ENCODE peak calls at places on chromosomes 13 and 19, in six cellular contexts. V is activated T-helper 1 cell treated with anti-CD3 and anti-CD28 coated beads, Interleukin-2, amount 50 U/mL, for 16 hours; H is vagina; X is RPMI8226; S is GM12865; K is sigmoid colon. F is an unnamed sample.

GRCh38 chr19:18420931-18421330 is 1.7 kb downstream of the SSBP4 start:
- DNase-seq in V (no peak), S (no peak), K (no peak), X (no peak), H (no peak), F (no peak)

GRCh38 chr19:48135411-48135810 is 24.8 kb upstream of the PLA2G4C start:
- DNase-seq in V (no peak), K (no peak), X (no peak), H (no peak), S (peak), F (no peak)

GRCh38 chr19:48754950-48755645 is at the start of gene FGF21:
- DNase-seq in S (no peak), V (no peak), H (no peak), X (peak), K (no peak), F (no peak)

GRCh38 chr13:41581884-41582547 is 124.7 kb downstream of the RGCC start:
- DNase-seq in S (no peak), H (no peak), V (no peak), K (no peak), X (no peak), F (no peak)

GRCh38 chr13:21579754-21580316 is 24.1 kb downstream of the MICU2 start:
- DNase-seq in V (no peak), X (no peak), H (no peak), K (no peak), S (peak), F (no peak)

GRCh38 chr13:68713394-68713793 is 1394.2 kb upstream of the ATXN8OS start:
- DNase-seq in S (no peak), X (no peak), H (no peak), V (no peak), K (no peak), F (no peak)

GRCh38 chr13:111532111-111532510 is 211.7 kb downstream of the TEX29 start:
- DNase-seq in K (no peak), X (no peak), V (no peak), S (no peak), H (no peak), F (no peak)

GRCh38 chr19:36207605-36208252 is 6.7 kb downstream of the ZNF565 start:
- DNase-seq in X (no peak), K (no peak), H (no peak), S (peak), V (no peak), F (no peak)

GRCh38 chr19:35911173-35911572 is 3.1 kb upstream of the TYROBP start:
- DNase-seq in H (no peak), S (no peak), X (no peak), V (no peak), K (no peak), F (no peak)

GRCh38 chr13:59946924-59947323 is 216.8 kb downstream of the DIAPH3 start:
- DNase-seq in H (no peak), V (no peak), K (no peak), X (no peak), S (no peak), F (no peak)

GRCh38 chr19:33580026-33580644 is 41.6 kb upstream of the CHST8 start:
- DNase-seq in X (no peak), K (no peak), H (no peak), S (no peak), V (no peak), F (no peak)

GRCh38 chr19:15587663-15588062 is 27.4 kb upstream of the CYP4F8 start:
- DNase-seq in X (peak), S (no peak), H (no peak), V (no peak), K (no peak), F (no peak)

GRCh38 chr19:56566904-56567273 is 379 bp upstream of the ZNF470 start:
- DNase-seq in V (peak), K (peak), X (peak), S (peak), H (no peak), F (peak)

GRCh38 chr19:3976495-3977241 is 5.8 kb upstream of the DAPK3 start:
- DNase-seq in H (no peak), S (no peak), V (no peak), X (no peak), K (peak), F (no peak)

GRCh38 chr13:108957369-108958012 is 328.1 kb downstream of the MYO16 start:
- DNase-seq in X (no peak), V (no peak), K (peak), H (no peak), S (no peak), F (no peak)

GRCh38 chr19:41341669-41342490 is 11.8 kb downstream of the TGFB1 start:
- DNase-seq in X (no peak), V (no peak), K (no peak), H (no peak), S (no peak), F (no peak)

GRCh38 chr13:36965767-36966166 is 33.4 kb downstream of the ALG5 start:
- DNase-seq in H (no peak), S (no peak), K (no peak), X (no peak), V (no peak), F (no peak)

GRCh38 chr13:24119593-24120508 is 40.7 kb upstream of the SPATA13 start:
- DNase-seq in K (no peak), V (no peak), S (no peak), H (no peak), X (no peak), F (no peak)

GRCh38 chr19:57075801-57076492 is 43.8 kb upstream of the USP29 start:
- DNase-seq in V (no peak), S (no peak), H (no peak), K (no peak), X (no peak), F (no peak)

GRCh38 chr19:15320118-15320517 is 12.2 kb downstream of the BRD4 start:
- DNase-seq in V (no peak), S (no peak), X (no peak), H (no peak), K (no peak), F (no peak)

GRCh38 chr13:91907398-91907797 is 509.0 kb downstream of the GPC5 start:
- DNase-seq in H (no peak), S (no peak), X (no peak), V (no peak), K (no peak), F (no peak)

GRCh38 chr19:48501446-48501960 is 10.1 kb downstream of the LMTK3 start:
- DNase-seq in K (no peak), V (no peak), H (no peak), X (peak), S (no peak), F (no peak)

GRCh38 chr13:100490692-100491091 is 97.9 kb downstream of the GGACT start:
- DNase-seq in S (no peak), X (no peak), K (no peak), V (no peak), H (no peak), F (no peak)

GRCh38 chr13:36344886-36345437 is 1.2 kb downstream of the SPART start:
- DNase-seq in S (peak), V (no peak), K (no peak), H (no peak), X (peak), F (no peak)

GRCh38 chr19:13978306-13978705 is 26.0 kb downstream of the DCAF15 start:
- DNase-seq in K (peak), X (no peak), H (no peak), S (no peak), V (no peak), F (peak)

GRCh38 chr13:111330211-111330610 is 9.8 kb downstream of the TEX29 start:
- DNase-seq in S (no peak), K (no peak), V (no peak), H (peak), X (no peak), F (no peak)

GRCh38 chr13:80945328-80945727 is 604.4 kb upstream of the SPRY2 start:
- DNase-seq in K (no peak), H (no peak), S (no peak), X (no peak), V (no peak), F (no peak)

GRCh38 chr13:80040219-80040976 is 300.5 kb downstream of the SPRY2 start:
- DNase-seq in V (no peak), K (no peak), S (no peak), H (no peak), X (no peak), F (no peak)

F was measured in mesothelial cell of epicardium.